ENCODE peak calls at places on chromosomes 7 and 10, in five cellular contexts. U is pons; X is stimulated activated CD4-positive, alpha-beta T cell treated with anti-CD3 and anti-CD28 coated beads, Interleukin-2, amount 100 ng/mL, for 24 hours; G is prostate gland; L is HTR-8/SVneo. E is an unnamed sample.
A peak's percentile ranks its signal among the peaks of the same experiment; 100 is the strongest.

GRCh38 chr10:59675812-59676211 is 33.8 kb downstream of the SLC16A9 start:
- DNase-seq in U (no peak), X (no peak), G (no peak), L (no peak), E (no peak)

GRCh38 chr7:138727336-138728099 is 26.4 kb upstream of the SVOPL start:
- DNase-seq in U (no peak), X (no peak), G (peak; percentile 54), L (no peak), E (peak; percentile 40)

GRCh38 chr10:92593553-92594046 is 670 bp downstream of the KIF11 start:
- DNase-seq in U (no peak), X (no peak), G (no peak), L (no peak), E (no peak)

GRCh38 chr10:13338337-13339128 is 9.6 kb downstream of the SEPHS1 start:
- DNase-seq in U (no peak), X (no peak), G (no peak), L (no peak), E (no peak)

GRCh38 chr10:85137253-85137652 is 808.9 kb downstream of the CCSER2 start:
- DNase-seq in U (no peak), X (no peak), G (no peak), L (no peak), E (no peak)

GRCh38 chr10:55628260-55628701 is 732.8 kb downstream of the ZWINT start:
- DNase-seq in U (peak; percentile 18), X (no peak), G (no peak), L (no peak), E (peak; percentile 69)

GRCh38 chr10:111247781-111248389 is 171.1 kb downstream of the ADRA2A start:
- DNase-seq in U (no peak), X (no peak), G (no peak), L (peak; percentile 7), E (no peak)

GRCh38 chr10:107930037-107930436 is 765.5 kb upstream of the SORCS1 start:
- DNase-seq in U (no peak), X (no peak), G (no peak), L (no peak), E (no peak)

GRCh38 chr10:132276179-132276675 is 31.5 kb downstream of the STK32C start:
- DNase-seq in U (no peak), X (no peak), G (no peak), L (no peak), E (no peak)

GRCh38 chr10:102555781-102556328 is 52.1 kb downstream of the SUFU start:
- DNase-seq in U (no peak), X (no peak), G (peak; percentile 57), L (peak; percentile 41), E (no peak)

GRCh38 chr7:98240961-98241673 is 10.9 kb downstream of the TECPR1 start:
- DNase-seq in U (peak; percentile 19), X (peak; percentile 30), G (peak; percentile 49), L (peak; percentile 53), E (peak; percentile 54)

GRCh38 chr7:101754432-101755159 is 62.8 kb upstream of the CUX1 start:
- DNase-seq in U (peak; percentile 12), X (no peak), G (no peak), L (no peak), E (no peak)

GRCh38 chr7:54541941-54542618 is at the start of gene VSTM2A:
- DNase-seq in U (no peak), X (no peak), G (no peak), L (no peak), E (peak; percentile 81)

GRCh38 chr7:102473271-102473991 is 5.3 kb downstream of the POLR2J start:
- DNase-seq in U (no peak), X (peak; percentile 16), G (no peak), L (no peak), E (peak; percentile 6)

GRCh38 chr7:32941996-32942782 is 15.1 kb upstream of the FKBP9 start:
- DNase-seq in U (peak; percentile 55), X (peak; percentile 59), G (peak; percentile 42), L (peak; percentile 56), E (peak; percentile 30)

GRCh38 chr10:115772606-115773005 is 500.4 kb downstream of the GFRA1 start:
- DNase-seq in U (no peak), X (no peak), G (no peak), L (peak; percentile 3), E (no peak)

GRCh38 chr10:70331486-70332268 is 47.9 kb upstream of the NPFFR1 start:
- DNase-seq in U (peak; percentile 89), X (no peak), G (peak; percentile 19), L (peak; percentile 87), E (peak; percentile 35)

GRCh38 chr7:75977741-75978140 is 16.7 kb downstream of the TMEM120A start:
- DNase-seq in U (no peak), X (no peak), G (no peak), L (no peak), E (no peak)

GRCh38 chr7:28921822-28922221 is 36.3 kb downstream of the TRIL start:
- DNase-seq in U (peak; percentile 89), X (peak; percentile 32), G (peak; percentile 63), L (peak; percentile 53), E (peak; percentile 53)

E was measured in WERI-Rb-1.